ENCODE peak calls at places on chromosomes 3 and 15, in nine cellular contexts. One of them, this sample, is unnamed.
A peak's percentile ranks its signal among the peaks of the same experiment; 100 is the strongest.

GRCh38 chr3:47813551-47814177 is 10.7 kb downstream of the DHX30 start:
- DNase-seq in HFFc6: no peak
- DNase-seq in endothelial cell: no peak
- DNase-seq in Calu3: no peak
- DNase-seq in WTC11: no peak
- DNase-seq in astrocyte of the spinal cord: no peak
- DNase-seq in sigmoid colon: no peak
- DNase-seq in BE2C: no peak
- DNase-seq in tibial nerve: no peak
- DNase-seq in this sample: no peak

GRCh38 chr3:143716731-143717130 is 131.5 kb downstream of the SLC9A9 start:
- DNase-seq in Calu3: no peak
- DNase-seq in astrocyte of the spinal cord: no peak
- DNase-seq in endothelial cell: no peak
- DNase-seq in BE2C: no peak
- DNase-seq in HFFc6: no peak
- DNase-seq in sigmoid colon: no peak
- DNase-seq in WTC11: no peak
- DNase-seq in tibial nerve: no peak
- DNase-seq in this sample: no peak

GRCh38 chr15:98700501-98700900 is 52.2 kb downstream of the IGF1R start:
- DNase-seq in HFFc6: no peak
- DNase-seq in Calu3: no peak
- DNase-seq in astrocyte of the spinal cord: no peak
- DNase-seq in WTC11: no peak
- DNase-seq in endothelial cell: no peak
- DNase-seq in BE2C: no peak
- DNase-seq in sigmoid colon: no peak
- DNase-seq in tibial nerve: no peak
- DNase-seq in this sample: no peak

GRCh38 chr3:99696497-99696896 is 58.1 kb downstream of the COL8A1 start:
- DNase-seq in tibial nerve: no peak
- DNase-seq in WTC11: no peak
- DNase-seq in Calu3: no peak
- DNase-seq in sigmoid colon: no peak
- DNase-seq in HFFc6: no peak
- DNase-seq in endothelial cell: no peak
- DNase-seq in astrocyte of the spinal cord: no peak
- DNase-seq in BE2C: peak; percentile 19
- DNase-seq in this sample: no peak

GRCh38 chr3:11621077-11621476 is 22.6 kb downstream of the VGLL4 start:
- DNase-seq in astrocyte of the spinal cord: no peak
- DNase-seq in sigmoid colon: no peak
- DNase-seq in HFFc6: no peak
- DNase-seq in tibial nerve: no peak
- DNase-seq in BE2C: no peak
- DNase-seq in Calu3: no peak
- DNase-seq in endothelial cell: no peak
- DNase-seq in WTC11: no peak
- DNase-seq in this sample: no peak

GRCh38 chr3:172752651-172753050 is 2.1 kb downstream of the ECT2 start:
- DNase-seq in tibial nerve: no peak
- DNase-seq in sigmoid colon: no peak
- DNase-seq in Calu3: no peak
- DNase-seq in BE2C: no peak
- DNase-seq in HFFc6: no peak
- DNase-seq in endothelial cell: no peak
- DNase-seq in astrocyte of the spinal cord: no peak
- DNase-seq in WTC11: no peak
- DNase-seq in this sample: no peak

GRCh38 chr3:195208183-195208582 is 62.8 kb downstream of the XXYLT1 start:
- DNase-seq in HFFc6: no peak
- DNase-seq in Calu3: no peak
- DNase-seq in astrocyte of the spinal cord: no peak
- DNase-seq in BE2C: no peak
- DNase-seq in sigmoid colon: no peak
- DNase-seq in tibial nerve: no peak
- DNase-seq in endothelial cell: no peak
- DNase-seq in WTC11: no peak
- DNase-seq in this sample: no peak

GRCh38 chr3:149886957-149887356 is 73.9 kb downstream of the RNF13 start:
- DNase-seq in WTC11: peak; percentile 28
- DNase-seq in sigmoid colon: no peak
- DNase-seq in endothelial cell: no peak
- DNase-seq in BE2C: peak; percentile 15
- DNase-seq in Calu3: peak; percentile 7
- DNase-seq in astrocyte of the spinal cord: no peak
- DNase-seq in tibial nerve: no peak
- DNase-seq in HFFc6: no peak
- DNase-seq in this sample: no peak

GRCh38 chr3:52052831-52053306 is 3.5 kb downstream of the DUSP7 start:
- DNase-seq in astrocyte of the spinal cord: peak; percentile 74
- DNase-seq in endothelial cell: peak; percentile 74
- DNase-seq in BE2C: peak; percentile 62
- DNase-seq in WTC11: peak; percentile 77
- DNase-seq in tibial nerve: peak; percentile 84
- DNase-seq in Calu3: no peak
- DNase-seq in sigmoid colon: peak; percentile 94
- DNase-seq in HFFc6: peak; percentile 85
- DNase-seq in this sample: no peak

GRCh38 chr15:52491460-52491859 is 37.2 kb downstream of the MYO5A start:
- DNase-seq in BE2C: no peak
- DNase-seq in tibial nerve: no peak
- DNase-seq in sigmoid colon: no peak
- DNase-seq in Calu3: no peak
- DNase-seq in WTC11: no peak
- DNase-seq in endothelial cell: no peak
- DNase-seq in HFFc6: peak; percentile 73
- DNase-seq in astrocyte of the spinal cord: peak; percentile 22
- DNase-seq in this sample: no peak

DNA sequence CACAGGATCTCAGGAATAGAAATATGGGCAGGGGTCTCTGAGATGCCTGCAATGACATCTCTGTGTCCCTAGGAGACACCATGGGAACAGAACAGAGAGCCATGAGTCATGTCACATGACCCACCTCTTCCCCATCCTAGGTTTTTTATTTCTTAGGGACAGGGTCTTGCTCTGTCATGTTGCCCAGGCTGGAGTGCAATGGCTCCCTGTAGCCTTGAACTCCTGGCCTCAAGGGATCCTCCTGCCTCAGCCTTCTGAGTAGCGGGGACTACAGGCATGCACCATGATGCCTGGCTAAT is 6.4 kb downstream of the ALPK3 start:
- DNase-seq in tibial nerve: no peak
- DNase-seq in sigmoid colon: no peak
- DNase-seq in endothelial cell: no peak
- DNase-seq in Calu3: no peak
- DNase-seq in astrocyte of the spinal cord: no peak
- DNase-seq in WTC11: no peak
- DNase-seq in BE2C: no peak
- DNase-seq in HFFc6: no peak
- DNase-seq in this sample: no peak
- TF ChIP-seq CTCF in tibial nerve: no peak
- TF ChIP-seq CTCF in sigmoid colon: no peak
- TF ChIP-seq CTCF in endothelial cell: no peak
- TF ChIP-seq CTCF in Calu3: no peak
- TF ChIP-seq CTCF in astrocyte of the spinal cord: no peak
- TF ChIP-seq CTCF in WTC11: no peak
- TF ChIP-seq CTCF in BE2C: no peak
- TF ChIP-seq CTCF in HFFc6: peak; percentile 8
- TF ChIP-seq CTCF in this sample: no peak

GRCh38 chr15:38625886-38626285 is 61.3 kb upstream of the RASGRP1 start:
- DNase-seq in BE2C: no peak
- DNase-seq in WTC11: no peak
- DNase-seq in tibial nerve: no peak
- DNase-seq in HFFc6: no peak
- DNase-seq in endothelial cell: no peak
- DNase-seq in astrocyte of the spinal cord: no peak
- DNase-seq in sigmoid colon: no peak
- DNase-seq in Calu3: no peak
- DNase-seq in this sample: no peak

GRCh38 chr15:38626443-38627050 is 61.9 kb upstream of the RASGRP1 start:
- DNase-seq in astrocyte of the spinal cord: no peak
- DNase-seq in Calu3: no peak
- DNase-seq in tibial nerve: peak; percentile 10
- DNase-seq in HFFc6: no peak
- DNase-seq in endothelial cell: no peak
- DNase-seq in BE2C: no peak
- DNase-seq in WTC11: no peak
- DNase-seq in sigmoid colon: no peak
- DNase-seq in this sample: no peak

GRCh38 chr15:38623744-38624143 is 59.1 kb upstream of the RASGRP1 start:
- DNase-seq in astrocyte of the spinal cord: no peak
- DNase-seq in Calu3: no peak
- DNase-seq in sigmoid colon: no peak
- DNase-seq in tibial nerve: no peak
- DNase-seq in WTC11: no peak
- DNase-seq in HFFc6: no peak
- DNase-seq in BE2C: no peak
- DNase-seq in endothelial cell: no peak
- DNase-seq in this sample: no peak

GRCh38 chr15:38622908-38623307 is 58.3 kb upstream of the RASGRP1 start:
- DNase-seq in astrocyte of the spinal cord: no peak
- DNase-seq in BE2C: no peak
- DNase-seq in Calu3: no peak
- DNase-seq in WTC11: no peak
- DNase-seq in endothelial cell: no peak
- DNase-seq in sigmoid colon: no peak
- DNase-seq in tibial nerve: no peak
- DNase-seq in HFFc6: no peak
- DNase-seq in this sample: no peak

GRCh38 chr15:38624248-38625214 is 59.9 kb upstream of the RASGRP1 start:
- DNase-seq in Calu3: peak; percentile 7
- DNase-seq in astrocyte of the spinal cord: no peak
- DNase-seq in endothelial cell: no peak
- DNase-seq in BE2C: no peak
- DNase-seq in sigmoid colon: no peak
- DNase-seq in HFFc6: no peak
- DNase-seq in tibial nerve: no peak
- DNase-seq in WTC11: no peak
- DNase-seq in this sample: no peak
- TF ChIP-seq CTCF in Calu3: no peak
- TF ChIP-seq CTCF in astrocyte of the spinal cord: no peak
- TF ChIP-seq CTCF in endothelial cell: no peak
- TF ChIP-seq CTCF in BE2C: no peak
- TF ChIP-seq CTCF in sigmoid colon: no peak
- TF ChIP-seq CTCF in HFFc6: no peak
- TF ChIP-seq CTCF in tibial nerve: no peak
- TF ChIP-seq CTCF in WTC11: no peak
- TF ChIP-seq CTCF in this sample: no peak

GRCh38 chr15:39744334-39745103 is 38.1 kb downstream of the FSIP1 start:
- DNase-seq in Calu3: no peak
- DNase-seq in BE2C: no peak
- DNase-seq in endothelial cell: no peak
- DNase-seq in astrocyte of the spinal cord: no peak
- DNase-seq in WTC11: peak; percentile 19
- DNase-seq in sigmoid colon: no peak
- DNase-seq in tibial nerve: no peak
- DNase-seq in HFFc6: no peak
- DNase-seq in this sample: no peak
- TF ChIP-seq CTCF in Calu3: no peak
- TF ChIP-seq CTCF in BE2C: peak; percentile 4
- TF ChIP-seq CTCF in endothelial cell: no peak
- TF ChIP-seq CTCF in astrocyte of the spinal cord: no peak
- TF ChIP-seq CTCF in WTC11: no peak
- TF ChIP-seq CTCF in sigmoid colon: no peak
- TF ChIP-seq CTCF in tibial nerve: no peak
- TF ChIP-seq CTCF in HFFc6: no peak
- TF ChIP-seq CTCF in this sample: no peak

GRCh38 chr3:138263104-138263503 is 66.5 kb downstream of the NME9 start:
- DNase-seq in endothelial cell: no peak
- DNase-seq in BE2C: no peak
- DNase-seq in sigmoid colon: no peak
- DNase-seq in Calu3: no peak
- DNase-seq in WTC11: no peak
- DNase-seq in HFFc6: no peak
- DNase-seq in astrocyte of the spinal cord: no peak
- DNase-seq in tibial nerve: no peak
- DNase-seq in this sample: no peak
- TF ChIP-seq CTCF in endothelial cell: no peak
- TF ChIP-seq CTCF in BE2C: peak; percentile 15
- TF ChIP-seq CTCF in sigmoid colon: no peak
- TF ChIP-seq CTCF in Calu3: no peak
- TF ChIP-seq CTCF in WTC11: no peak
- TF ChIP-seq CTCF in HFFc6: peak; percentile 35
- TF ChIP-seq CTCF in astrocyte of the spinal cord: no peak
- TF ChIP-seq CTCF in tibial nerve: no peak
- TF ChIP-seq CTCF in this sample: no peak

GRCh38 chr3:25468866-25469319 is 40.8 kb downstream of the RARB start:
- DNase-seq in sigmoid colon: peak; percentile 89
- DNase-seq in WTC11: peak; percentile 25
- DNase-seq in astrocyte of the spinal cord: peak; percentile 74
- DNase-seq in BE2C: peak; percentile 9
- DNase-seq in Calu3: no peak
- DNase-seq in tibial nerve: peak; percentile 42
- DNase-seq in HFFc6: peak; percentile 18
- DNase-seq in endothelial cell: no peak
- DNase-seq in this sample: no peak
- TF ChIP-seq CTCF in sigmoid colon: no peak
- TF ChIP-seq CTCF in WTC11: no peak
- TF ChIP-seq CTCF in astrocyte of the spinal cord: peak; percentile 17
- TF ChIP-seq CTCF in BE2C: no peak
- TF ChIP-seq CTCF in Calu3: no peak
- TF ChIP-seq CTCF in tibial nerve: peak; percentile 39
- TF ChIP-seq CTCF in HFFc6: peak; percentile 55
- TF ChIP-seq CTCF in endothelial cell: no peak
- TF ChIP-seq CTCF in this sample: peak; percentile 68